ENCODE peak calls at places on chromosome 1, in ten cellular contexts. N is OCI-LY7, M is left ventricle myocardium inferior, G is MCF 10A, Q is left lung, H is AG04450, U is neural progenitor cell, J is activated B cell treated with CpG ODN at 0.5 μM for 24 hours, P is epithelial cell of esophagus, X is fibroblast of mammary gland. W is an unnamed sample.

GRCh38 chr1:206716519-206717236 is 32.0 kb downstream of the MAPKAPK2 start:
- DNase-seq in N (no peak), M (no peak), G (no peak), Q (no peak), H (no peak), U (no peak), J (no peak), P (peak), X (peak), W (no peak)

GRCh38 chr1:3876716-3877115 is 19.4 kb downstream of the DFFB start:
- DNase-seq in N (no peak), M (no peak), G (no peak), Q (no peak), H (no peak), U (no peak), J (no peak), P (no peak), X (no peak), W (no peak)

GRCh38 chr1:38451541-38451993 is 405.0 kb upstream of the POU3F1 start:
- DNase-seq in N (no peak), M (no peak), G (peak), Q (no peak), H (no peak), U (peak), J (no peak), P (peak), X (no peak), W (no peak)

GRCh38 chr1:40665335-40666171 is at the start of gene RIMS3:
- DNase-seq in N (peak), M (peak), G (peak), Q (peak), H (no peak), U (peak), J (peak), P (peak), X (peak), W (peak)

GRCh38 chr1:119725626-119726025 is 13.9 kb downstream of the PHGDH start:
- DNase-seq in N (no peak), M (no peak), G (no peak), Q (no peak), H (no peak), U (no peak), J (no peak), P (no peak), X (no peak), W (no peak)

GRCh38 chr1:58409826-58410225 is 136.7 kb downstream of the OMA1 start:
- DNase-seq in N (no peak), M (no peak), G (no peak), Q (no peak), H (no peak), U (peak), J (no peak), P (no peak), X (no peak), W (peak)

GRCh38 chr1:227748496-227749182 is 13.4 kb downstream of the SNAP47 start:
- DNase-seq in N (no peak), M (peak), G (no peak), Q (no peak), H (no peak), U (no peak), J (no peak), P (no peak), X (peak), W (peak)

GRCh38 chr1:184804220-184804619 is 49.6 kb upstream of the EDEM3 start:
- DNase-seq in N (no peak), M (no peak), G (no peak), Q (no peak), H (no peak), U (no peak), J (no peak), P (peak), X (no peak), W (no peak)

GRCh38 chr1:229370601-229371021 is 27.8 kb upstream of the CCSAP start:
- DNase-seq in N (no peak), M (peak), G (no peak), Q (no peak), H (no peak), U (no peak), J (peak), P (no peak), X (no peak), W (no peak)

GRCh38 chr1:218459450-218459849 is 114.3 kb downstream of the TGFB2 start:
- DNase-seq in N (no peak), M (peak), G (no peak), Q (no peak), H (no peak), U (peak), J (no peak), P (no peak), X (no peak), W (peak)

GRCh38 chr1:212760126-212760823 is 31.3 kb downstream of the NSL1 start:
- DNase-seq in N (peak), M (no peak), G (peak), Q (no peak), H (no peak), U (peak), J (no peak), P (peak), X (peak), W (no peak)

GRCh38 chr1:115356356-115356755 is 18.3 kb upstream of the NGF start:
- DNase-seq in N (no peak), M (no peak), G (no peak), Q (no peak), H (no peak), U (no peak), J (no peak), P (no peak), X (no peak), W (no peak)

GRCh38 chr1:53552146-53552940 is 93.1 kb downstream of the DMRTB1 start:
- DNase-seq in N (no peak), M (peak), G (peak), Q (peak), H (no peak), U (peak), J (peak), P (no peak), X (no peak), W (no peak)

GRCh38 chr1:84603223-84603622 is 29.0 kb upstream of the CTBS start:
- DNase-seq in N (no peak), M (no peak), G (no peak), Q (no peak), H (no peak), U (no peak), J (no peak), P (no peak), X (peak), W (peak)

GRCh38 chr1:211783897-211784296 is 46.7 kb downstream of the LPGAT1 start:
- DNase-seq in N (no peak), M (no peak), G (no peak), Q (no peak), H (no peak), U (no peak), J (no peak), P (no peak), X (no peak), W (no peak)

GRCh38 chr1:183330335-183330734 is 87.8 kb downstream of the NMNAT2 start:
- DNase-seq in N (no peak), M (no peak), G (no peak), Q (no peak), H (no peak), U (no peak), J (no peak), P (no peak), X (no peak), W (no peak)

GRCh38 chr1:79815115-79815514 is 808.6 kb upstream of the ADGRL4 start:
- DNase-seq in N (no peak), M (no peak), G (no peak), Q (no peak), H (no peak), U (no peak), J (no peak), P (no peak), X (peak), W (peak)

GRCh38 chr1:222627232-222627631 is 9.3 kb downstream of the MIA3 start:
- DNase-seq in N (no peak), M (no peak), G (peak), Q (no peak), H (no peak), U (no peak), J (no peak), P (peak), X (peak), W (peak)

GRCh38 chr1:161962094-161962887 is 61.4 kb downstream of the OLFML2B start:
- DNase-seq in N (no peak), M (no peak), G (peak), Q (no peak), H (peak), U (no peak), J (no peak), P (peak), X (peak), W (peak)

GRCh38 chr1:64934115-64934880 is 32.1 kb downstream of the JAK1 start:
- DNase-seq in N (no peak), M (no peak), G (peak), Q (no peak), H (peak), U (no peak), J (no peak), P (peak), X (peak), W (peak)

GRCh38 chr1:19591482-19592093 is 52.5 kb upstream of the NBL1 start:
- DNase-seq in N (no peak), M (no peak), G (no peak), Q (no peak), H (no peak), U (no peak), J (no peak), P (no peak), X (no peak), W (no peak)

GRCh38 chr1:60425528-60425927 is 352.0 kb upstream of the C1orf87 start:
- DNase-seq in N (peak), M (no peak), G (peak), Q (no peak), H (no peak), U (peak), J (no peak), P (peak), X (peak), W (peak)

GRCh38 chr1:167905182-167905581 is 8.8 kb downstream of the ADCY10 start:
- DNase-seq in N (no peak), M (no peak), G (no peak), Q (no peak), H (no peak), U (peak), J (no peak), P (no peak), X (no peak), W (peak)

GRCh38 chr1:229028509-229028908 is 242.4 kb upstream of the RAB4A start:
- DNase-seq in N (no peak), M (no peak), G (no peak), Q (no peak), H (no peak), U (peak), J (no peak), P (no peak), X (no peak), W (no peak)

GRCh38 chr1:112529301-112529700 is 20.5 kb downstream of the WNT2B start:
- DNase-seq in N (no peak), M (no peak), G (no peak), Q (no peak), H (no peak), U (no peak), J (no peak), P (peak), X (no peak), W (no peak)

GRCh38 chr1:31576743-31577455 is 584 bp downstream of the TINAGL1 start:
- DNase-seq in N (no peak), M (no peak), G (no peak), Q (no peak), H (no peak), U (no peak), J (no peak), P (no peak), X (no peak), W (no peak)

GRCh38 chr1:152185544-152186391 is 26.7 kb upstream of the RPTN start:
- DNase-seq in N (peak), M (no peak), G (peak), Q (no peak), H (peak), U (peak), J (no peak), P (peak), X (peak), W (peak)

GRCh38 chr1:234699795-234700665 is 90.1 kb upstream of the IRF2BP2 start:
- DNase-seq in N (no peak), M (no peak), G (no peak), Q (no peak), H (no peak), U (no peak), J (no peak), P (peak), X (peak), W (peak)

DNA sequence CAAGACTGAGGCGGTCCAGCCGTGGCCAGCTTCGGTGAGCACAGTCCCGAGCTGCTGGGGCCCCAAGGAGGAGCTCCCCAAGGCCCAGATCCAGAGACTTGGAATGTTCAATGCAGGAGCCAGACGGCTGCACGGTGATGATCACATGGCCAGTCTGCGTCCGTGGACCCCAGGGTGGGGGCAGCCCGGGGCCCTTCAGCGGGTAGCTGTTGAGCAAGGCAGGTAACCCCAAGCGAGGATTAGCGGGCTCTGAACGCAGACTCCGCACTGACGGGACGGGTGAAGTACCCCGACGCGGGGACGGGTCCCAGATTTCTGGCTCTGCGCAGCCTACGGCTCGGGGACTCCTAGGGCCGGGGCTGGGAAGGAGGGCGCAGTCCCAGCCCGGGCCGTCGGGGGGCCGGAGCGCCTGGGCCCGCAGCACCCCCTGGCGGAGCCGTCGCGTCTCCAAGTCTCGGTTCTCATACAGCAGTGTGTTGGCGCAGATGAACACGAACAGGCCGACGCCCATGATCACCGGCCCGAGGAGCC is 2.7 kb downstream of the TMEM200B start:
- DNase-seq in N (peak), M (peak), G (no peak), Q (no peak), H (no peak), U (peak), J (peak), P (peak), X (peak), W (peak)
- TF ChIP-seq CTCF in N (peak), M (peak), G (no peak), Q (peak), H (peak), U (peak), J (no peak), P (no peak), X (peak), W (peak)

GRCh38 chr1:201214461-201214860 is 23.8 kb downstream of the IGFN1 start:
- DNase-seq in N (no peak), M (no peak), G (peak), Q (peak), H (no peak), U (peak), J (no peak), P (peak), X (peak), W (no peak)

GRCh38 chr1:201212056-201212455 is 21.4 kb downstream of the IGFN1 start:
- DNase-seq in N (no peak), M (no peak), G (no peak), Q (peak), H (no peak), U (no peak), J (no peak), P (no peak), X (no peak), W (no peak)

GRCh38 chr1:201213106-201213770 is 22.6 kb downstream of the IGFN1 start:
- DNase-seq in N (no peak), M (no peak), G (no peak), Q (peak), H (no peak), U (no peak), J (no peak), P (no peak), X (no peak), W (no peak)

GRCh38 chr1:201213926-201214325 is 23.3 kb downstream of the IGFN1 start:
- DNase-seq in N (no peak), M (no peak), G (no peak), Q (peak), H (no peak), U (no peak), J (no peak), P (no peak), X (no peak), W (no peak)

DNA sequence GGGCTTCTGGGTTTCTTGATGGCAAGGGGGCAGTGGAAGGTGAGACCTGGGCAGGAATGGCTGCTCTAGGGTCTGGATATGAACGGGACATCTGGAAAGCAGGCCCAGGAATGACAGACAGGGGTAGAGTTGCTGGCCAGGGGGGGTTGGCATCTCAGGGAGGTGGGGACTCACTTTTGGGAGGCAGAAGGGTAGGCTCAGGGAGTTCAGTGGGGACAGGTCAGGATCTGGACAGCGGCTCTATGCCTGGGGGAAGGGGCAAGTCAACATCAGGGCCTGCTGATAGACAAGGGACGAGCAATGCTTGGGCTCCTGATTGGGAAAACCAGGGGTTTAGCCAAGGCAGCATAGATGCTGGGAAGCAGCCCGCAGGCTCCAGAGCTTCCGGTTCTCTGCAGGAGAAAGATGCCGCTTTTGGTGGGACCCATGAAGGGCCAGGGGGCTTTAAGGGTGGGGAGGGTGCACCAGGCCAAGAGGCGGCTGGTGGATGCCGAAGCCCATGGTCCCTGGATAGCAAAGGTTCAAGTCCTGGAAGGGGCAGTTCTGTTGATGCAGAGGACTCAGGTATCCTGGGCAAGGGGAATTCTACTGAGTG is 21.9 kb downstream of the IGFN1 start:
- DNase-seq in N (no peak), M (no peak), G (no peak), Q (peak), H (no peak), U (no peak), J (peak), P (no peak), X (no peak), W (no peak)
- TF ChIP-seq CTCF in N (no peak), M (no peak), G (no peak), Q (no peak), H (no peak), U (no peak), J (no peak), P (no peak), X (no peak), W (no peak)

GRCh38 chr1:198068280-198068679 is 88.5 kb upstream of the NEK7 start:
- DNase-seq in N (no peak), M (no peak), G (no peak), Q (no peak), H (no peak), U (no peak), J (no peak), P (no peak), X (no peak), W (no peak)

GRCh38 chr1:198075296-198075695 is 81.5 kb upstream of the NEK7 start:
- DNase-seq in N (no peak), M (no peak), G (no peak), Q (no peak), H (no peak), U (no peak), J (no peak), P (no peak), X (no peak), W (no peak)

GRCh38 chr1:198072177-198072576 is 84.6 kb upstream of the NEK7 start:
- DNase-seq in N (no peak), M (no peak), G (peak), Q (no peak), H (no peak), U (no peak), J (no peak), P (peak), X (peak), W (peak)
- TF ChIP-seq CTCF in N (peak), M (peak), G (no peak), Q (no peak), H (peak), U (peak), J (no peak), P (peak), X (peak), W (peak)

DNA sequence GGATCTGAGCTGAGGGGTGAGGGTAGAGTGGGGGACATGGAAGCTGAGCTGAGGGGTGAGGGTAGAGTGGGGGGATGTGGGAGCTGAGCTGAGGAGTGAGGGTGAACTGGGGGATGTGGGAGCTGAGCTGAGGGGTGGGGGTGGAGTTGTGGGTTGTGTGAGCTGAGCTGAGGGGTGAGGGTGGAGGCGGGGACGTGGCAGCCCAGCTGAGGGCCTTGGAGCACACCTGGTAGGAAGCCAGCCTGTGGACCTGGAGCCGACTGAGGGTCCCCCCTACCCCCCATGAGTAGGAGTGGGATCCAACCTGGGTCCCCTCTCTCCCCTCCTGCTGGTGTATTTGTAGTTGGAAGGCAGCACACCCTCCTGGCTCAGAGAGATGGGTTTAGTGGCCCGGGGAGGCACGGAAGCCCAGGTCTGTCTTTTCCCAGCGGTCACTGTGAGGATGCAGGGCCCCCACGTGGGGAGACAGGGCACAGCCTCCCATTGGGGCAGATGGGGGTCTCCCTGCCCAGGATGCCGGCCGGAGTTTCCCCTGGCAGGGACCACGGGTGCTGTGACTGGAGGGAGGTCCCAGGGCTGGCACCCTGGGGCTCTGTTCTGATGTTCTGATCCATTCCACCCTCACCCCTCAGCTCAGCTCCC is 13.2 kb upstream of the NPHP4 start:
- DNase-seq in N (no peak), M (peak), G (no peak), Q (no peak), H (no peak), U (no peak), J (no peak), P (no peak), X (no peak), W (no peak)
- TF ChIP-seq CTCF in N (no peak), M (no peak), G (no peak), Q (no peak), H (no peak), U (no peak), J (no peak), P (no peak), X (no peak), W (no peak)

GRCh38 chr1:175192630-175193338 is at the start of gene KIAA0040:
- DNase-seq in N (peak), M (peak), G (peak), Q (peak), H (no peak), U (peak), J (peak), P (peak), X (no peak), W (no peak)
- TF ChIP-seq CTCF in N (peak), M (peak), G (no peak), Q (no peak), H (no peak), U (peak), J (no peak), P (no peak), X (no peak), W (no peak)

GRCh38 chr1:187396226-187396625 is 567.5 kb downstream of the PLA2G4A start:
- DNase-seq in N (no peak), M (no peak), G (peak), Q (no peak), H (no peak), U (no peak), J (no peak), P (no peak), X (no peak), W (no peak)
- TF ChIP-seq CTCF in N (no peak), M (no peak), G (no peak), Q (no peak), H (no peak), U (peak), J (no peak), P (no peak), X (no peak), W (no peak)

W was measured in fibroblast of the aortic adventitia.